ENCODE peak calls at places on chromosomes 2 and 18, in six cellular contexts. One of them, this sample, is unnamed.

GRCh38 chr2:100407600-100407999 is 9.9 kb downstream of the CHST10 start:
- DNase-seq in upper lobe of right lung: no peak
- DNase-seq in Ammon's horn: no peak
- DNase-seq in activated CD8-positive, alpha-beta memory T cell treated with anti-CD3 and anti-CD28 coated beads for 48 hours: no peak
- DNase-seq in HS-5: no peak
- DNase-seq in HTR-8/SVneo: no peak
- DNase-seq in this sample: no peak

GRCh38 chr2:19363474-19363778 is 5.0 kb upstream of the OSR1 start:
- DNase-seq in upper lobe of right lung: peak; percentile 60
- DNase-seq in Ammon's horn: no peak
- DNase-seq in activated CD8-positive, alpha-beta memory T cell treated with anti-CD3 and anti-CD28 coated beads for 48 hours: no peak
- DNase-seq in HS-5: no peak
- DNase-seq in HTR-8/SVneo: no peak
- DNase-seq in this sample: no peak

GRCh38 chr2:205748660-205749059 is 66.4 kb downstream of the NRP2 start:
- DNase-seq in upper lobe of right lung: no peak
- DNase-seq in Ammon's horn: no peak
- DNase-seq in activated CD8-positive, alpha-beta memory T cell treated with anti-CD3 and anti-CD28 coated beads for 48 hours: no peak
- DNase-seq in HS-5: no peak
- DNase-seq in HTR-8/SVneo: no peak
- DNase-seq in this sample: peak; percentile 91

GRCh38 chr2:120729410-120730052 is 6.1 kb upstream of the GLI2 start:
- DNase-seq in upper lobe of right lung: no peak
- DNase-seq in Ammon's horn: no peak
- DNase-seq in activated CD8-positive, alpha-beta memory T cell treated with anti-CD3 and anti-CD28 coated beads for 48 hours: no peak
- DNase-seq in HS-5: peak; percentile 65
- DNase-seq in HTR-8/SVneo: peak; percentile 60
- DNase-seq in this sample: peak; percentile 46

GRCh38 chr2:121256720-121257475 is 28.1 kb downstream of the TFCP2L1 start:
- DNase-seq in upper lobe of right lung: no peak
- DNase-seq in Ammon's horn: no peak
- DNase-seq in activated CD8-positive, alpha-beta memory T cell treated with anti-CD3 and anti-CD28 coated beads for 48 hours: no peak
- DNase-seq in HS-5: no peak
- DNase-seq in HTR-8/SVneo: no peak
- DNase-seq in this sample: no peak

GRCh38 chr2:38030590-38031326 is 45.2 kb downstream of the CYP1B1 start:
- DNase-seq in upper lobe of right lung: no peak
- DNase-seq in Ammon's horn: no peak
- DNase-seq in activated CD8-positive, alpha-beta memory T cell treated with anti-CD3 and anti-CD28 coated beads for 48 hours: no peak
- DNase-seq in HS-5: no peak
- DNase-seq in HTR-8/SVneo: no peak
- DNase-seq in this sample: no peak

GRCh38 chr2:85888020-85888744 is 608 bp downstream of the ST3GAL5 start:
- DNase-seq in upper lobe of right lung: no peak
- DNase-seq in Ammon's horn: peak; percentile 62
- DNase-seq in activated CD8-positive, alpha-beta memory T cell treated with anti-CD3 and anti-CD28 coated beads for 48 hours: no peak
- DNase-seq in HS-5: no peak
- DNase-seq in HTR-8/SVneo: no peak
- DNase-seq in this sample: no peak

GRCh38 chr2:183038341-183039300 is at the start of gene NCKAP1:
- DNase-seq in upper lobe of right lung: peak; percentile 95
- DNase-seq in Ammon's horn: peak; percentile 76
- DNase-seq in activated CD8-positive, alpha-beta memory T cell treated with anti-CD3 and anti-CD28 coated beads for 48 hours: peak; percentile 79
- DNase-seq in HS-5: no peak
- DNase-seq in HTR-8/SVneo: peak; percentile 79
- DNase-seq in this sample: peak; percentile 90

GRCh38 chr18:8844721-8845148 is 139.4 kb downstream of the MTCL1 start:
- DNase-seq in upper lobe of right lung: no peak
- DNase-seq in Ammon's horn: no peak
- DNase-seq in activated CD8-positive, alpha-beta memory T cell treated with anti-CD3 and anti-CD28 coated beads for 48 hours: no peak
- DNase-seq in HS-5: no peak
- DNase-seq in HTR-8/SVneo: peak; percentile 11
- DNase-seq in this sample: peak; percentile 95

GRCh38 chr2:149885468-149885867 is 297.9 kb upstream of the MMADHC start:
- DNase-seq in upper lobe of right lung: no peak
- DNase-seq in Ammon's horn: peak; percentile 53
- DNase-seq in activated CD8-positive, alpha-beta memory T cell treated with anti-CD3 and anti-CD28 coated beads for 48 hours: no peak
- DNase-seq in HS-5: no peak
- DNase-seq in HTR-8/SVneo: no peak
- DNase-seq in this sample: peak; percentile 42

GRCh38 chr2:55088400-55088799 is 38.1 kb upstream of the RTN4 start:
- DNase-seq in upper lobe of right lung: no peak
- DNase-seq in Ammon's horn: no peak
- DNase-seq in activated CD8-positive, alpha-beta memory T cell treated with anti-CD3 and anti-CD28 coated beads for 48 hours: no peak
- DNase-seq in HS-5: no peak
- DNase-seq in HTR-8/SVneo: no peak
- DNase-seq in this sample: no peak

GRCh38 chr2:86283461-86284030 is 53.9 kb downstream of the REEP1 start:
- DNase-seq in upper lobe of right lung: peak; percentile 37
- DNase-seq in Ammon's horn: no peak
- DNase-seq in activated CD8-positive, alpha-beta memory T cell treated with anti-CD3 and anti-CD28 coated beads for 48 hours: no peak
- DNase-seq in HS-5: no peak
- DNase-seq in HTR-8/SVneo: no peak
- DNase-seq in this sample: peak; percentile 88

GRCh38 chr2:232439758-232440135 is 16.2 kb upstream of the ALPI start:
- DNase-seq in upper lobe of right lung: peak; percentile 52
- DNase-seq in Ammon's horn: no peak
- DNase-seq in activated CD8-positive, alpha-beta memory T cell treated with anti-CD3 and anti-CD28 coated beads for 48 hours: no peak
- DNase-seq in HS-5: no peak
- DNase-seq in HTR-8/SVneo: no peak
- DNase-seq in this sample: no peak

GRCh38 chr2:41576423-41576822 is 471.4 kb upstream of the PKDCC start:
- DNase-seq in upper lobe of right lung: no peak
- DNase-seq in Ammon's horn: no peak
- DNase-seq in activated CD8-positive, alpha-beta memory T cell treated with anti-CD3 and anti-CD28 coated beads for 48 hours: no peak
- DNase-seq in HS-5: no peak
- DNase-seq in HTR-8/SVneo: no peak
- DNase-seq in this sample: no peak

GRCh38 chr2:111636905-111637304 is 247.1 kb downstream of the ANAPC1 start:
- DNase-seq in upper lobe of right lung: no peak
- DNase-seq in Ammon's horn: no peak
- DNase-seq in activated CD8-positive, alpha-beta memory T cell treated with anti-CD3 and anti-CD28 coated beads for 48 hours: no peak
- DNase-seq in HS-5: no peak
- DNase-seq in HTR-8/SVneo: no peak
- DNase-seq in this sample: no peak

GRCh38 chr2:192585418-192585817 is 390.7 kb upstream of the TMEFF2 start:
- DNase-seq in upper lobe of right lung: no peak
- DNase-seq in Ammon's horn: no peak
- DNase-seq in activated CD8-positive, alpha-beta memory T cell treated with anti-CD3 and anti-CD28 coated beads for 48 hours: no peak
- DNase-seq in HS-5: no peak
- DNase-seq in HTR-8/SVneo: peak; percentile 13
- DNase-seq in this sample: peak; percentile 22

GRCh38 chr2:234293973-234294372 is 202.9 kb downstream of the ARL4C start:
- DNase-seq in upper lobe of right lung: no peak
- DNase-seq in Ammon's horn: no peak
- DNase-seq in activated CD8-positive, alpha-beta memory T cell treated with anti-CD3 and anti-CD28 coated beads for 48 hours: no peak
- DNase-seq in HS-5: no peak
- DNase-seq in HTR-8/SVneo: no peak
- DNase-seq in this sample: peak; percentile 22

GRCh38 chr2:203840816-203841215 is 26.8 kb upstream of the CTLA4 start:
- DNase-seq in upper lobe of right lung: no peak
- DNase-seq in Ammon's horn: no peak
- DNase-seq in activated CD8-positive, alpha-beta memory T cell treated with anti-CD3 and anti-CD28 coated beads for 48 hours: no peak
- DNase-seq in HS-5: no peak
- DNase-seq in HTR-8/SVneo: no peak
- DNase-seq in this sample: no peak

GRCh38 chr2:120878970-120879369 is 143.3 kb downstream of the GLI2 start:
- DNase-seq in upper lobe of right lung: no peak
- DNase-seq in Ammon's horn: no peak
- DNase-seq in activated CD8-positive, alpha-beta memory T cell treated with anti-CD3 and anti-CD28 coated beads for 48 hours: no peak
- DNase-seq in HS-5: no peak
- DNase-seq in HTR-8/SVneo: no peak
- DNase-seq in this sample: no peak

GRCh38 chr18:29157057-29157780 is 980.3 kb upstream of the CDH2 start:
- DNase-seq in upper lobe of right lung: no peak
- DNase-seq in Ammon's horn: no peak
- DNase-seq in activated CD8-positive, alpha-beta memory T cell treated with anti-CD3 and anti-CD28 coated beads for 48 hours: no peak
- DNase-seq in HS-5: no peak
- DNase-seq in HTR-8/SVneo: no peak
- DNase-seq in this sample: no peak

GRCh38 chr2:54908591-54908990 is 141.7 kb downstream of the RTN4 start:
- DNase-seq in upper lobe of right lung: no peak
- DNase-seq in Ammon's horn: no peak
- DNase-seq in activated CD8-positive, alpha-beta memory T cell treated with anti-CD3 and anti-CD28 coated beads for 48 hours: no peak
- DNase-seq in HS-5: no peak
- DNase-seq in HTR-8/SVneo: no peak
- DNase-seq in this sample: no peak

GRCh38 chr2:24749069-24749691 is 44.0 kb downstream of the PTRHD1 start:
- DNase-seq in upper lobe of right lung: no peak
- DNase-seq in Ammon's horn: no peak
- DNase-seq in activated CD8-positive, alpha-beta memory T cell treated with anti-CD3 and anti-CD28 coated beads for 48 hours: no peak
- DNase-seq in HS-5: no peak
- DNase-seq in HTR-8/SVneo: no peak
- DNase-seq in this sample: no peak

GRCh38 chr18:70501358-70501757 is 212.5 kb downstream of the SOCS6 start:
- DNase-seq in upper lobe of right lung: no peak
- DNase-seq in Ammon's horn: no peak
- DNase-seq in activated CD8-positive, alpha-beta memory T cell treated with anti-CD3 and anti-CD28 coated beads for 48 hours: no peak
- DNase-seq in HS-5: no peak
- DNase-seq in HTR-8/SVneo: no peak
- DNase-seq in this sample: no peak

GRCh38 chr2:3219536-3219935 is 158.1 kb downstream of the EIPR1 start:
- DNase-seq in upper lobe of right lung: no peak
- DNase-seq in Ammon's horn: no peak
- DNase-seq in activated CD8-positive, alpha-beta memory T cell treated with anti-CD3 and anti-CD28 coated beads for 48 hours: no peak
- DNase-seq in HS-5: no peak
- DNase-seq in HTR-8/SVneo: no peak
- DNase-seq in this sample: no peak

GRCh38 chr2:168717790-168718502 is 84.5 kb upstream of the NOSTRIN start:
- DNase-seq in upper lobe of right lung: no peak
- DNase-seq in Ammon's horn: no peak
- DNase-seq in activated CD8-positive, alpha-beta memory T cell treated with anti-CD3 and anti-CD28 coated beads for 48 hours: no peak
- DNase-seq in HS-5: no peak
- DNase-seq in HTR-8/SVneo: no peak
- DNase-seq in this sample: peak; percentile 18

GRCh38 chr2:180980185-180980942 is at the start of gene UBE2E3:
- DNase-seq in upper lobe of right lung: peak; percentile 92
- DNase-seq in Ammon's horn: peak; percentile 84
- DNase-seq in activated CD8-positive, alpha-beta memory T cell treated with anti-CD3 and anti-CD28 coated beads for 48 hours: peak; percentile 60
- DNase-seq in HS-5: no peak
- DNase-seq in HTR-8/SVneo: peak; percentile 63
- DNase-seq in this sample: peak; percentile 83

GRCh38 chr2:120670371-120670770 is 65.3 kb upstream of the GLI2 start:
- DNase-seq in upper lobe of right lung: no peak
- DNase-seq in Ammon's horn: no peak
- DNase-seq in activated CD8-positive, alpha-beta memory T cell treated with anti-CD3 and anti-CD28 coated beads for 48 hours: no peak
- DNase-seq in HS-5: no peak
- DNase-seq in HTR-8/SVneo: no peak
- DNase-seq in this sample: no peak

GRCh38 chr18:53490019-53490418 is 734.5 kb downstream of the MBD2 start:
- DNase-seq in upper lobe of right lung: no peak
- DNase-seq in Ammon's horn: no peak
- DNase-seq in activated CD8-positive, alpha-beta memory T cell treated with anti-CD3 and anti-CD28 coated beads for 48 hours: no peak
- DNase-seq in HS-5: no peak
- DNase-seq in HTR-8/SVneo: no peak
- DNase-seq in this sample: no peak

GRCh38 chr18:2146092-2146491 is 425.2 kb downstream of the METTL4 start:
- DNase-seq in upper lobe of right lung: no peak
- DNase-seq in Ammon's horn: no peak
- DNase-seq in activated CD8-positive, alpha-beta memory T cell treated with anti-CD3 and anti-CD28 coated beads for 48 hours: no peak
- DNase-seq in HS-5: no peak
- DNase-seq in HTR-8/SVneo: no peak
- DNase-seq in this sample: peak; percentile 3

GRCh38 chr2:181421131-181421458 is 36.1 kb upstream of the ITGA4 start:
- DNase-seq in upper lobe of right lung: no peak
- DNase-seq in Ammon's horn: no peak
- DNase-seq in activated CD8-positive, alpha-beta memory T cell treated with anti-CD3 and anti-CD28 coated beads for 48 hours: no peak
- DNase-seq in HS-5: no peak
- DNase-seq in HTR-8/SVneo: no peak
- DNase-seq in this sample: no peak

GRCh38 chr2:285506-285905 is 2.4 kb downstream of the ALKAL2 start:
- DNase-seq in upper lobe of right lung: no peak
- DNase-seq in Ammon's horn: no peak
- DNase-seq in activated CD8-positive, alpha-beta memory T cell treated with anti-CD3 and anti-CD28 coated beads for 48 hours: no peak
- DNase-seq in HS-5: peak; percentile 47
- DNase-seq in HTR-8/SVneo: peak; percentile 29
- DNase-seq in this sample: peak; percentile 85

GRCh38 chr18:3148930-3149535 is 70.7 kb downstream of the MYOM1 start:
- DNase-seq in upper lobe of right lung: no peak
- DNase-seq in Ammon's horn: no peak
- DNase-seq in activated CD8-positive, alpha-beta memory T cell treated with anti-CD3 and anti-CD28 coated beads for 48 hours: no peak
- DNase-seq in HS-5: peak; percentile 11
- DNase-seq in HTR-8/SVneo: no peak
- DNase-seq in this sample: peak; percentile 14

GRCh38 chr2:186891219-186891621 is 42.2 kb upstream of the ZSWIM2 start:
- DNase-seq in upper lobe of right lung: no peak
- DNase-seq in Ammon's horn: no peak
- DNase-seq in activated CD8-positive, alpha-beta memory T cell treated with anti-CD3 and anti-CD28 coated beads for 48 hours: no peak
- DNase-seq in HS-5: peak; percentile 58
- DNase-seq in HTR-8/SVneo: no peak
- DNase-seq in this sample: no peak

GRCh38 chr18:53426656-53427055 is 797.8 kb downstream of the MBD2 start:
- DNase-seq in upper lobe of right lung: no peak
- DNase-seq in Ammon's horn: no peak
- DNase-seq in activated CD8-positive, alpha-beta memory T cell treated with anti-CD3 and anti-CD28 coated beads for 48 hours: no peak
- DNase-seq in HS-5: no peak
- DNase-seq in HTR-8/SVneo: no peak
- DNase-seq in this sample: no peak

GRCh38 chr2:157291018-157291417 is 33.5 kb downstream of the GALNT5 start:
- DNase-seq in upper lobe of right lung: no peak
- DNase-seq in Ammon's horn: no peak
- DNase-seq in activated CD8-positive, alpha-beta memory T cell treated with anti-CD3 and anti-CD28 coated beads for 48 hours: no peak
- DNase-seq in HS-5: no peak
- DNase-seq in HTR-8/SVneo: no peak
- DNase-seq in this sample: peak; percentile 57

GRCh38 chr2:237695201-237695780 is 67.9 kb downstream of the LRRFIP1 start:
- DNase-seq in upper lobe of right lung: no peak
- DNase-seq in Ammon's horn: no peak
- DNase-seq in activated CD8-positive, alpha-beta memory T cell treated with anti-CD3 and anti-CD28 coated beads for 48 hours: no peak
- DNase-seq in HS-5: peak; percentile 97
- DNase-seq in HTR-8/SVneo: peak; percentile 75
- DNase-seq in this sample: peak; percentile 80

GRCh38 chr2:147715807-147716206 is 129.0 kb upstream of the ACVR2A start:
- DNase-seq in upper lobe of right lung: no peak
- DNase-seq in Ammon's horn: no peak
- DNase-seq in activated CD8-positive, alpha-beta memory T cell treated with anti-CD3 and anti-CD28 coated beads for 48 hours: no peak
- DNase-seq in HS-5: no peak
- DNase-seq in HTR-8/SVneo: no peak
- DNase-seq in this sample: no peak